ENCODE peak calls at places on chromosomes 2 and 18, in seven cellular contexts. S is pancreas; P is CD8-positive, alpha-beta memory T cell; R is breast epithelium; J is ELR; M is activated CD4-positive, alpha-beta T cell treated with anti-CD3 and anti-CD28 coated beads for 1 hour; F is T-helper 2 cell. Y is an unnamed sample.

GRCh38 chr2:84823788-84824187 is 57.1 kb downstream of the TRABD2A start:
- DNase-seq in F (no peak), P (no peak), R (no peak), M (no peak), S (no peak), J (no peak), Y (no peak)

GRCh38 chr2:196836440-196836839 is 27.3 kb upstream of the C2orf66 start:
- DNase-seq in F (no peak), M (no peak), J (peak), R (no peak), P (no peak), S (no peak), Y (no peak)

GRCh38 chr2:205659922-205660321 is 22.4 kb upstream of the NRP2 start:
- DNase-seq in F (no peak), R (no peak), P (no peak), M (no peak), J (no peak), S (no peak), Y (no peak)

GRCh38 chr2:128646091-128646490 is 327.4 kb upstream of the HS6ST1 start:
- DNase-seq in M (no peak), S (no peak), J (no peak), P (no peak), F (no peak), R (no peak), Y (peak)

GRCh38 chr18:45617284-45617683 is 2.0 kb downstream of the SLC14A2 start:
- DNase-seq in M (no peak), F (no peak), J (peak), R (no peak), P (no peak), S (peak), Y (no peak)

GRCh38 chr2:31238126-31238905 is 4.4 kb downstream of the EHD3 start:
- DNase-seq in P (no peak), F (no peak), M (no peak), R (no peak), S (no peak), J (no peak), Y (no peak)

GRCh38 chr18:73879771-73880170 is 267.9 kb downstream of the FBXO15 start:
- DNase-seq in P (no peak), M (no peak), R (no peak), S (no peak), F (no peak), J (peak), Y (no peak)

GRCh38 chr2:17791121-17791902 is 24.9 kb upstream of the MSGN1 start:
- DNase-seq in P (no peak), M (no peak), F (no peak), R (no peak), S (no peak), J (no peak), Y (no peak)

GRCh38 chr2:81481242-81481993 is 1176.9 kb upstream of the LRRTM1 start:
- DNase-seq in M (no peak), P (no peak), J (no peak), S (no peak), F (no peak), R (no peak), Y (no peak)

GRCh38 chr18:10131036-10131774 is 217.4 kb downstream of the VAPA start:
- DNase-seq in P (no peak), R (no peak), F (no peak), M (no peak), J (no peak), S (no peak), Y (no peak)

GRCh38 chr18:57748770-57749603 is 54.1 kb downstream of the ATP8B1 start:
- DNase-seq in R (no peak), M (no peak), J (peak), S (peak), F (no peak), P (no peak), Y (no peak)

GRCh38 chr2:85133751-85134254 is 611 bp downstream of the TCF7L1 start:
- DNase-seq in S (peak), P (no peak), R (peak), J (peak), F (no peak), M (no peak), Y (no peak)

GRCh38 chr2:44817673-44818335 is 123.7 kb upstream of the SIX3 start:
- DNase-seq in J (no peak), S (no peak), R (no peak), F (no peak), P (no peak), M (no peak), Y (no peak)

GRCh38 chr2:30711646-30712085 is 95.6 kb downstream of the CAPN13 start:
- DNase-seq in R (peak), P (peak), S (peak), F (peak), J (peak), M (peak), Y (peak)

GRCh38 chr2:20449501-20450200 is 2.8 kb downstream of the RHOB start:
- DNase-seq in S (no peak), J (peak), F (no peak), P (no peak), R (no peak), M (no peak), Y (no peak)

GRCh38 chr2:54879037-54879436 is 155.6 kb downstream of the EML6 start:
- DNase-seq in P (no peak), R (no peak), F (no peak), J (no peak), M (no peak), S (no peak), Y (no peak)

GRCh38 chr18:56021136-56021813 is 433.3 kb upstream of the TCF4 start:
- DNase-seq in M (no peak), R (no peak), F (no peak), P (no peak), J (peak), S (no peak), Y (no peak)

GRCh38 chr2:8682719-8683667 is 1.1 kb downstream of the ID2 start:
- DNase-seq in J (peak), S (peak), P (no peak), M (peak), R (peak), F (peak), Y (no peak)

GRCh38 chr18:46759885-46760284 is 3.0 kb upstream of the ST8SIA5 start:
- DNase-seq in J (no peak), F (no peak), R (no peak), M (no peak), P (no peak), S (no peak), Y (no peak)

GRCh38 chr18:36322408-36322728 is 24.9 kb downstream of the FHOD3 start:
- DNase-seq in P (no peak), S (no peak), J (no peak), R (no peak), F (no peak), M (no peak), Y (no peak)

GRCh38 chr2:71609441-71609840 is 156.1 kb downstream of the DYSF start:
- DNase-seq in S (peak), M (no peak), J (peak), R (peak), P (no peak), F (no peak), Y (no peak)

GRCh38 chr2:209734805-209735204 is 36.8 kb upstream of the UNC80 start:
- DNase-seq in F (no peak), R (no peak), J (no peak), M (no peak), P (no peak), S (no peak), Y (no peak)

GRCh38 chr18:22604390-22604985 is 186.8 kb upstream of the CTAGE1 start:
- DNase-seq in J (no peak), F (no peak), P (no peak), R (peak), M (no peak), S (peak), Y (no peak)

GRCh38 chr2:203690110-203691047 is 16.1 kb upstream of the CD28 start:
- DNase-seq in S (no peak), F (no peak), J (peak), P (no peak), R (no peak), M (no peak), Y (peak)

GRCh38 chr2:210459925-210460862 is 16.4 kb downstream of the LANCL1 start:
- DNase-seq in F (no peak), J (no peak), R (no peak), S (no peak), P (no peak), M (no peak), Y (no peak)

GRCh38 chr2:230668184-230668938 is 44.3 kb upstream of the CAB39 start:
- DNase-seq in S (no peak), R (no peak), J (peak), M (no peak), P (no peak), F (no peak), Y (no peak)

GRCh38 chr2:10281891-10282290 is 20.8 kb upstream of the HPCAL1 start:
- DNase-seq in J (no peak), M (no peak), R (no peak), F (no peak), S (no peak), P (no peak), Y (no peak)

Y was measured in natural killer cell.